ENCODE peak calls at places on chromosomes 12 and 14, in four cellular contexts. N is nephron progenitor cell; K is stimulated activated CD4-positive, alpha-beta T cell treated with anti-CD3 and anti-CD28 coated beads, TNF-alpha, amount 100 ng/mL, for 1 hour; U is NCI-H774. D is an unnamed sample.

GRCh38 chr12:84912191-84913142 is at the start of gene SLC6A15:
- DNase-seq in K (no peak), U (peak), N (peak), D (no peak)

GRCh38 chr12:68495666-68496065 is 115.0 kb upstream of the RAP1B start:
- DNase-seq in N (no peak), U (no peak), K (no peak), D (no peak)

GRCh38 chr12:121093487-121093891 is 39.2 kb upstream of the P2RX7 start:
- DNase-seq in U (no peak), N (no peak), K (no peak), D (no peak)

GRCh38 chr14:38252066-38252710 is 3.7 kb downstream of the CLEC14A start:
- DNase-seq in N (no peak), U (no peak), K (no peak), D (no peak)

GRCh38 chr12:92073123-92073522 is 72.5 kb downstream of the BTG1 start:
- DNase-seq in N (no peak), K (no peak), U (no peak), D (no peak)

GRCh38 chr12:102504280-102504679 is 23.9 kb upstream of the IGF1 start:
- DNase-seq in N (no peak), U (no peak), K (no peak), D (no peak)

GRCh38 chr14:61555056-61555838 is 140.1 kb upstream of the HIF1A start:
- DNase-seq in N (no peak), U (no peak), K (no peak), D (no peak)

GRCh38 chr12:58967551-58967950 is 47.2 kb upstream of the LRIG3 start:
- DNase-seq in U (no peak), N (no peak), K (no peak), D (no peak)

GRCh38 chr14:53047302-53047701 is 96.5 kb upstream of the FERMT2 start:
- DNase-seq in N (peak), K (no peak), U (no peak), D (no peak)

GRCh38 chr14:45790293-45790692 is 537.3 kb upstream of the MIS18BP1 start:
- DNase-seq in K (no peak), N (no peak), U (no peak), D (no peak)

GRCh38 chr14:66965831-66966230 is 223.4 kb upstream of the GARIN2 start:
- DNase-seq in N (no peak), K (no peak), U (no peak), D (no peak)

GRCh38 chr12:66066071-66066928 is 64.2 kb downstream of the LLPH start:
- DNase-seq in K (no peak), U (no peak), N (no peak), D (no peak)

GRCh38 chr12:1796515-1797010 is 23.8 kb upstream of the LRTM2 start:
- DNase-seq in K (peak), U (peak), N (no peak), D (peak)

GRCh38 chr12:109065853-109066193 is 13.4 kb downstream of the USP30 start:
- DNase-seq in K (no peak), U (no peak), N (no peak), D (no peak)

GRCh38 chr14:54556535-54556934 is 10.4 kb upstream of the SAMD4A start:
- DNase-seq in N (no peak), U (no peak), K (no peak), D (no peak)

GRCh38 chr12:50537538-50537919 is 32.7 kb downstream of the DIP2B start:
- DNase-seq in U (no peak), K (no peak), N (no peak), D (no peak)

GRCh38 chr12:12817611-12818010 is 4.5 kb downstream of the DDX47 start:
- DNase-seq in N (no peak), U (no peak), K (no peak), D (no peak)

GRCh38 chr12:39958377-39958776 is 147.5 kb downstream of the SLC2A13 start:
- DNase-seq in N (no peak), K (no peak), U (no peak), D (no peak)

GRCh38 chr12:51752490-51752889 is 96.0 kb downstream of the FIGNL2 start:
- DNase-seq in U (no peak), K (no peak), N (peak), D (no peak)

GRCh38 chr14:39175445-39176262 is 600 bp downstream of the PNN start:
- DNase-seq in K (no peak), N (peak), U (peak), D (peak)

GRCh38 chr12:122022393-122023338 is 982 bp downstream of the BCL7A start:
- DNase-seq in U (peak), N (peak), K (peak), D (no peak)

GRCh38 chr12:95358111-95359083 is 115.6 kb upstream of the METAP2 start:
- DNase-seq in K (no peak), N (no peak), U (no peak), D (no peak)

GRCh38 chr12:59182660-59183455 is 262.6 kb upstream of the LRIG3 start:
- DNase-seq in N (no peak), U (no peak), K (no peak), D (no peak)

GRCh38 chr14:58082011-58082410 is 70.0 kb downstream of the ARMH4 start:
- DNase-seq in N (no peak), U (no peak), K (no peak), D (no peak)

GRCh38 chr12:122014781-122015180 is 6.9 kb upstream of the BCL7A start:
- DNase-seq in N (no peak), U (no peak), K (no peak), D (no peak)

GRCh38 chr12:16606936-16607335 is 974 bp upstream of the LMO3 start:
- DNase-seq in U (peak), N (no peak), K (no peak), D (no peak)

GRCh38 chr12:102958073-102958829 is 777 bp downstream of the ASCL1 start:
- DNase-seq in N (peak), U (peak), K (no peak), D (no peak)

GRCh38 chr14:98270201-98270600 is 1001.8 kb downstream of the BCL11B start:
- DNase-seq in N (no peak), U (no peak), K (no peak), D (no peak)

GRCh38 chr12:91219919-91220318 is 37.3 kb upstream of the DCN start:
- DNase-seq in N (no peak), U (no peak), K (no peak), D (no peak)

GRCh38 chr12:51823875-51824565 is 24.5 kb downstream of the FIGNL2 start:
- DNase-seq in N (no peak), U (peak), K (no peak), D (peak)

GRCh38 chr14:106277503-106277902 is 751.1 kb downstream of the TMEM121 start:
- DNase-seq in N (no peak), K (peak), U (no peak), D (no peak)

GRCh38 chr12:13799574-13799973 is 181.8 kb downstream of the GRIN2B start:
- DNase-seq in U (no peak), N (no peak), K (no peak), D (no peak)

GRCh38 chr14:51129130-51129529 is 34.2 kb upstream of the TRIM9 start:
- DNase-seq in N (no peak), U (no peak), K (no peak), D (no peak)

GRCh38 chr12:124694250-124694649 is 126.8 kb upstream of the NCOR2 start:
- DNase-seq in N (no peak), K (no peak), U (no peak), D (peak)

GRCh38 chr12:51448618-51449256 is 24.1 kb downstream of the SLC4A8 start:
- DNase-seq in K (no peak), N (no peak), U (no peak), D (no peak)

GRCh38 chr12:16266085-16266484 is 11.4 kb downstream of the SLC15A5 start:
- DNase-seq in K (no peak), U (no peak), N (no peak), D (no peak)

GRCh38 chr12:67772276-67773169 is 124.0 kb downstream of the DYRK2 start:
- DNase-seq in U (peak), N (peak), K (no peak), D (no peak)

D was measured in GF-D8.